ENCODE peak calls at places on chromosome 2, in seven cellular contexts. A is GM23248, M is tibial artery, P is Peyer's patch, Z is AG04449, V is SK-N-MC, E is mucosa of descending colon. G is an unnamed sample.

GRCh38 chr2:166170356-166170755 is 42.5 kb upstream of the SCN1A start:
- DNase-seq in A (peak; percentile 30), M (no peak), P (no peak), Z (no peak), V (no peak), E (no peak), G (peak; percentile 58)

GRCh38 chr2:239710953-239711861 is 310.4 kb upstream of the HDAC4 start:
- DNase-seq in A (no peak), M (no peak), P (no peak), Z (no peak), V (no peak), E (no peak), G (no peak)

GRCh38 chr2:234702731-234703225 is 205.9 kb upstream of the ARL4C start:
- DNase-seq in A (no peak), M (no peak), P (no peak), Z (no peak), V (no peak), E (no peak), G (peak; percentile 80)

GRCh38 chr2:224333631-224334030 is 68.3 kb downstream of the FAM124B start:
- DNase-seq in A (peak; percentile 26), M (no peak), P (no peak), Z (no peak), V (no peak), E (no peak), G (no peak)

GRCh38 chr2:200399046-200399445 is 92.6 kb downstream of the SPATS2L start:
- DNase-seq in A (peak; percentile 74), M (no peak), P (no peak), Z (peak; percentile 53), V (no peak), E (no peak), G (peak; percentile 77)

GRCh38 chr2:41932241-41933034 is 115.4 kb upstream of the PKDCC start:
- DNase-seq in A (peak; percentile 75), M (peak; percentile 74), P (peak; percentile 31), Z (no peak), V (no peak), E (peak; percentile 75), G (no peak)

GRCh38 chr2:86441789-86442641 is 844 bp downstream of the KDM3A start:
- DNase-seq in A (peak; percentile 80), M (peak; percentile 65), P (peak; percentile 77), Z (no peak), V (no peak), E (peak; percentile 79), G (peak; percentile 34)

GRCh38 chr2:207045531-207045930 is 106.2 kb downstream of the CPO start:
- DNase-seq in A (peak; percentile 9), M (no peak), P (no peak), Z (no peak), V (no peak), E (no peak), G (no peak)

GRCh38 chr2:43251171-43251731 is 24.8 kb upstream of the ZFP36L2 start:
- DNase-seq in A (peak; percentile 76), M (no peak), P (no peak), Z (peak; percentile 45), V (no peak), E (no peak), G (peak; percentile 70)

GRCh38 chr2:160292225-160292624 is 92.2 kb upstream of the ITGB6 start:
- DNase-seq in A (peak; percentile 53), M (no peak), P (no peak), Z (no peak), V (no peak), E (no peak), G (no peak)

GRCh38 chr2:234406085-234406484 is 90.8 kb downstream of the ARL4C start:
- DNase-seq in A (no peak), M (no peak), P (no peak), Z (no peak), V (no peak), E (no peak), G (no peak)

GRCh38 chr2:127188797-127189196 is 31.3 kb downstream of the CYP27C1 start:
- DNase-seq in A (no peak), M (no peak), P (no peak), Z (no peak), V (no peak), E (no peak), G (no peak)

GRCh38 chr2:203706403-203706802 is at the start of gene CD28:
- DNase-seq in A (no peak), M (peak; percentile 34), P (peak; percentile 82), Z (no peak), V (no peak), E (peak; percentile 87), G (no peak)

GRCh38 chr2:224185023-224185601 is 146.0 kb upstream of the SERPINE2 start:
- DNase-seq in A (no peak), M (no peak), P (no peak), Z (no peak), V (no peak), E (no peak), G (no peak)

GRCh38 chr2:239765911-239766310 is 259.2 kb downstream of the NDUFA10 start:
- DNase-seq in A (no peak), M (no peak), P (no peak), Z (no peak), V (no peak), E (no peak), G (no peak)

GRCh38 chr2:119365436-119365835 is 1.2 kb downstream of the C2orf76 start:
- DNase-seq in A (no peak), M (no peak), P (no peak), Z (no peak), V (no peak), E (no peak), G (no peak)

GRCh38 chr2:119366161-119366648 is 429 bp downstream of the C2orf76 start:
- DNase-seq in A (peak; percentile 63), M (no peak), P (peak; percentile 26), Z (no peak), V (no peak), E (no peak), G (peak; percentile 30)

GRCh38 chr2:119367472-119368099 is 809 bp downstream of the DBI start:
- DNase-seq in A (peak; percentile 49), M (peak; percentile 34), P (peak; percentile 46), Z (no peak), V (no peak), E (peak; percentile 85), G (no peak)

GRCh38 chr2:119366649-119367471 is at the start of the genes C2orf76 and DBI:
- DNase-seq in A (peak; percentile 98), M (peak; percentile 89), P (peak; percentile 91), Z (peak; percentile 53), V (no peak), E (peak; percentile 98), G (peak; percentile 96)

DNA sequence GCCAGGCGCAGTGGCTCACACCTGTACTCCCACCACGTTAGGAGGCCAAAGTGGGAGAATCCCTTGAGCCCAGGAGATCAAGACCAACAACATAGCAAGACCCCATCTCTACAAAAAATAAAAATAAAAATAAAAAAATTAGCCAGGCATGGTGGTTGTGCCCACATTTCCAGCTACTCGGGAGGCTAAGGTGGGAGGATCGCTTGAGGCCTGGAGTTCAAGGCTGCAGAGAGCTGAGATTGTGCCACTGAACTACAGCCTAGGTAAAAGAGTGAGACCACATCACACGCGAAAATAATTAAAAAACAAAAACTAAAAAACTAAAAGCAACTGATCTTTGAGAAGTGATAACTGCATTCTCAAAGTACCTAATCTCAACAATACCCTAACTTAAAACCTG is 1.8 kb downstream of the C2orf76 start:
- DNase-seq in A (no peak), M (no peak), P (no peak), Z (no peak), V (no peak), E (no peak), G (no peak)
- H3K4me3 ChIP-seq in A (no peak overlapping the region), M (no peak overlapping the region), P (no peak overlapping the region), Z (no peak overlapping the region), V (peak overlapping the region; percentile 99), E (no peak overlapping the region), G (no peak overlapping the region)

GRCh38 chr2:232634319-232635150 is 1.1 kb downstream of the EFHD1 start:
- DNase-seq in A (no peak), M (peak; percentile 29), P (no peak), Z (no peak), V (no peak), E (no peak), G (no peak)
- H3K4me3 ChIP-seq in A (no peak overlapping the region), M (peak overlapping the region; percentile 96), P (peak overlapping the region; percentile 38), Z (peak overlapping the region; percentile 18), V (no peak overlapping the region), E (no peak overlapping the region), G (peak overlapping the region; percentile 47)

GRCh38 chr2:156340377-156340776 is 7.9 kb upstream of the NR4A2 start:
- DNase-seq in A (peak; percentile 44), M (no peak), P (no peak), Z (no peak), V (no peak), E (no peak), G (no peak)
- H3K4me3 ChIP-seq in A (peak overlapping the region; percentile 99), M (no peak overlapping the region), P (no peak overlapping the region), Z (no peak overlapping the region), V (no peak overlapping the region), E (no peak overlapping the region), G (no peak overlapping the region)

GRCh38 chr2:197209274-197209673 is 101.3 kb downstream of the ANKRD44 start:
- DNase-seq in A (no peak), M (no peak), P (no peak), Z (no peak), V (no peak), E (no peak), G (no peak)
- H3K4me3 ChIP-seq in A (no peak overlapping the region), M (no peak overlapping the region), P (no peak overlapping the region), Z (no peak overlapping the region), V (no peak overlapping the region), E (no peak overlapping the region), G (no peak overlapping the region)

GRCh38 chr2:233353769-233354499 is at the start of gene DGKD:
- DNase-seq in A (peak; percentile 77), M (no peak), P (peak; percentile 79), Z (no peak), V (no peak), E (peak; percentile 82), G (no peak)

GRCh38 chr2:233354500-233354924 is 218 bp downstream of the DGKD start:
- DNase-seq in A (no peak), M (no peak), P (no peak), Z (no peak), V (no peak), E (peak; percentile 75), G (no peak)

GRCh38 chr2:233352141-233352842 is 2.0 kb upstream of the DGKD start:
- DNase-seq in A (no peak), M (no peak), P (peak; percentile 15), Z (no peak), V (no peak), E (no peak), G (no peak)

GRCh38 chr2:233351423-233351822 is 2.9 kb upstream of the DGKD start:
- DNase-seq in A (peak; percentile 20), M (no peak), P (peak; percentile 3), Z (no peak), V (no peak), E (no peak), G (no peak)

DNA sequence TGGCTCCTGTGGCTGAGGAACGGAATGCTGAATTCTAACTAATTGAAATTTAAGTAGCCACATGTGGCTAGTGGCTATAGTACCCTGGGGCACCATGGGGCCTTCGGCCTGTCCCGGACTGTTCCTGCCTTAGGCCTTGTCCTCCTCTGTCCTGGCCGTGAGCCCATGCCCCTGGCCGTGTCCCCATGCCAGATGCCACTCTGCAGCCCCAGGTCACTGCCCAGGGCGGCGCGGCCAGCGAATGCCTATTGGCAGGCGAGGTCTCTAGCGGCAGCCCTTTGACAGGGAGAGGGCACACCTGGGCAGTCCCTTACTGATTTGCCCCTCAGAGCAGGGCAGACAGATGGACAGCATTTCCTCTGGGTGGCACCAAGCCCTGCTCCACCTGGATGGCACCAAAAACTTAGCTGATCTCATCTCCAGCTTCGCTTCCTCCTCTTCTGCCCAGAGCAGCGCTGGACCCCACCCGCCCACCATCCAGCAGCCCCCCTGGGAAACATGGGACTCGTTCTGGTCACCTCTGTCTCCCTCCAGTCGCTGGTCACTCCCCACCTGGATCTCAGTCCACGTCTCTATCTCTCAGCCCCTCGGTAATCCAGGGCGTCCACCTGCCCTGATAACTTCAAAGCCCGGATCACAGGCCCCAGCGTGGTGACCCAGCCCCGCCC is 1.1 kb upstream of the DGKD start:
- DNase-seq in A (no peak), M (no peak), P (peak; percentile 48), Z (no peak), V (no peak), E (peak; percentile 79), G (no peak)
- H3K4me3 ChIP-seq in A (no peak overlapping the region), M (peak overlapping the region; percentile 91), P (peak overlapping the region; percentile 36), Z (no peak overlapping the region), V (peak overlapping the region; percentile 89), E (no peak overlapping the region), G (no peak overlapping the region)

G was measured in bronchial epithelial cell.